ENCODE peak calls at places on chromosomes 11 and 22, in six cellular contexts. S is transverse colon, C is stomach, I is H54, M is IMR-90, D is A549. R is an unnamed sample.

GRCh38 chr11:26537341-26537740 is 34.7 kb downstream of the MUC15 start:
- DNase-seq in M (no peak), S (no peak), I (no peak), D (no peak), C (no peak), R (no peak)

GRCh38 chr22:19868773-19869471 is 14.2 kb upstream of the GNB1L start:
- DNase-seq in S (peak; percentile 66), M (no peak), D (no peak), C (no peak), I (no peak), R (peak; percentile 45)

GRCh38 chr11:67605231-67606011 is 1.3 kb upstream of the NDUFV1 start:
- DNase-seq in D (no peak), S (no peak), I (no peak), M (no peak), C (no peak), R (no peak)

GRCh38 chr11:99592241-99592640 is 571.5 kb downstream of the CNTN5 start:
- DNase-seq in S (no peak), M (peak; percentile 3), C (no peak), I (no peak), D (no peak), R (no peak)

GRCh38 chr11:69213315-69213714 is 57.6 kb downstream of the SMIM38 start:
- DNase-seq in D (no peak), S (no peak), C (peak; percentile 7), I (no peak), M (peak; percentile 32), R (no peak)

GRCh38 chr11:68127791-68128681 is 6.8 kb upstream of the CHKA start:
- DNase-seq in I (no peak), C (peak; percentile 90), S (peak; percentile 50), D (no peak), M (peak; percentile 40), R (peak; percentile 69)

GRCh38 chr11:131785801-131786200 is 415.4 kb downstream of the NTM start:
- DNase-seq in M (no peak), I (no peak), S (no peak), D (no peak), C (no peak), R (no peak)

GRCh38 chr11:70660059-70660888 is 261.9 kb downstream of the CTTN start:
- DNase-seq in S (no peak), D (no peak), C (no peak), M (no peak), I (no peak), R (no peak)

DNA sequence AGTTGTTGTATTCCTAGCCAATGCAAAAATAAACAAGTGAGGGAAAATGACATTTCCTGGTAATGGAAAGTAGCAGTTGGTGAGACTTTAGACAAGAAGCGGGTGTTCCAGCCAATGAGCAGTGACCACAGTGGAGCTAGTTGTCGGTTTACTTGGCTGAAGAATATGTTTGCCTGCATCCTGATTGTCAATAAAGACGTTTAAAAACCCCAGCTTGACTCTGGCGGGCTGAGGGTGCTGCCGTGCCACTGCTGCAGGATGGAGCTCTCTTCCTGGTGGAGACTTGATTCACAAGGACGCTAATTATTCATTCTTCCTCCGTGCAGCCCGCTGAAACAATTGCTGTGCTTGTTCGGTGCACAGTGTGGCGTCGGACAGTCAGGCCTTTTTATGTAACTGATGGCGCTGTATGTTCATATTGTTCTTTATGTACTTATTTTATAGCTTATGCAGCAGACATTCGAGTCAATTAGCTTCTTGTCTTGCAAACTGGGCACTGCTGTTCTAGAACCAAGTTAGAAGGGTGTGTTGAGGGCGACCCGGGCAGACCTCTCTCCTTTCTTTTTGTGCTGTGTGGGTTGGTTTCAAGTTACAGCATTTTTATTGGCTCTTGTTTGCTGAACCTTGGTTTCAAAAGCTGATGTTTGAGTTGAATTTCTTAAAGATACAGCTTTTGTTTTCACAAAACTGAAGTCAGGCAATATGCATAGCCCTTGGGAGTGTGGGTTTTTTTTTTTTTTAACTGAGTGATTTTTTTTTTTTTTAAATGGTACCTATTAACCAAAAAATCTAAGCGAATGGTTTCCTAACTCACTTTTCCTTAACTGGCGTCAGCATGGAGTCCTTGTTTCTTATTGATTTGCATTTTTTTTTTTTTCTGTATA is 153.9 kb downstream of the TEAD1 start:
- DNase-seq in D (no peak), S (peak; percentile 57), M (peak; percentile 79), C (peak; percentile 56), I (peak; percentile 25), R (peak; percentile 57)
- TF ChIP-seq POLR2A in D (no peak), S (peak; percentile 48), M (no peak), C (no peak), I (no peak), R (no peak)

GRCh38 chr11:43311791-43312607 is at the start of gene API5:
- DNase-seq in I (peak; percentile 73), C (peak; percentile 91), D (peak; percentile 64), M (peak; percentile 92), S (peak; percentile 93), R (peak; percentile 93)
- TF ChIP-seq POLR2A in I (peak; percentile 87), C (no peak), D (peak; percentile 60), M (peak; percentile 89), S (peak; percentile 84), R (peak; percentile 80)

GRCh38 chr11:64317961-64318693 is at the start of gene PRDX5:
- DNase-seq in S (peak; percentile 97), I (peak; percentile 86), M (peak; percentile 94), D (peak; percentile 91), C (peak; percentile 97), R (peak; percentile 98)
- TF ChIP-seq POLR2A in S (peak; percentile 96), I (peak; percentile 88), M (peak; percentile 66), D (peak; percentile 79), C (no peak), R (peak; percentile 91)

DNA sequence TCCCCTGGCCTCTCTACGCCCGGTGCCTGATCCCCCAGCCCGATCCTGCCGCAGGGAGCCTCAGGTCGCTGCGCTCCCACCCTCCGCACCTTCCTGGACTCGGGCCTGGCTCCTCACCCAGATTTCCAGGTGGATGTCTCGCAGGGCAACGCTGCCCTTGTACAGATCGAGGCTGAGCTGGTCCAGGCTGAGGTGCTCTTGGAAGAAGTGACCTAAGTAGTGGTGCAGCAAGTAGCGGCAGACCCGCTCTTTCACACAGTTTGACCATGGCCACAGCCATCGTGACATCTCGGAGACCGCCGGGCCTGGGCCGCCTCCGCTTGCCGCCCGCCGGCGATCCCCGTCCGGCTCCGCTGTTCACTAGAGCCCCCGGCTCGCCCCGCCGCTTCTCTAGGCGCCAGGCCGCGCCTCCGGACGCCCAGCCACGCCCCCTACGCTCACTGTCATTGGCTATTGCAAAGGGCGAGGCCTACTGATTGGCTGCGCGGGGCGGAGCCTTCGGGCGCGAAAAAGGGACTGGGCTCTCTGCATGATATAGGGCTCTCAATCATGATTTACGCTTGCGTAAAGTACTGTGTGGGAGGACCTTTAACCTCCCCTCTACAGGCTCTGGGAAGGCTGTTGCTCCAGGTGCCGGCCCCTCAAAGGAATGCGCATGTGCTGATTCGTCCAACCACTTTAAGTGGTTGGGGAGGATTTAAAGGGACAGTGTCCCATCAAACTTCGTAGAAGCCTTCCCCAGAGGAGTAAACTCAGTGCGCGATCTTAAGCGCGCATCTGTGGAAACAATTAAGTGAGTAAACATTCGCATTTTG is at the start of gene ATG2A:
- DNase-seq in M (peak; percentile 100), I (peak; percentile 98), S (peak; percentile 99), D (peak; percentile 99), C (peak; percentile 100), R (peak; percentile 99)
- TF ChIP-seq POLR2A in M (peak; percentile 89), I (peak; percentile 73), S (peak; percentile 97), D (peak; percentile 79), C (no peak), R (peak; percentile 98)

GRCh38 chr11:18721576-18722292 is 4.3 kb downstream of the IGSF22 start:
- DNase-seq in I (peak; percentile 63), C (peak; percentile 40), D (peak; percentile 75), M (peak; percentile 34), S (peak; percentile 57), R (no peak)

GRCh38 chr11:18722293-18722637 is 3.7 kb downstream of the IGSF22 start:
- DNase-seq in S (no peak), D (no peak), C (no peak), M (no peak), I (no peak), R (no peak)

GRCh38 chr11:18723991-18724390 is 2.0 kb downstream of the IGSF22 start:
- DNase-seq in M (no peak), S (no peak), C (no peak), D (no peak), I (no peak), R (no peak)

GRCh38 chr11:18720086-18720810 is 5.7 kb downstream of the IGSF22 start:
- DNase-seq in M (peak; percentile 25), D (no peak), I (no peak), S (no peak), C (no peak), R (no peak)

GRCh38 chr11:18720811-18721575 is 5.0 kb downstream of the IGSF22 start:
- DNase-seq in S (peak; percentile 87), D (peak; percentile 76), I (peak; percentile 71), M (peak; percentile 43), C (peak; percentile 81), R (peak; percentile 66)
- TF ChIP-seq POLR2A in S (no peak), D (peak; percentile 17), I (no peak), M (no peak), C (no peak), R (no peak)

GRCh38 chr22:32950366-32950765 is 107.8 kb downstream of the SYN3 start:
- DNase-seq in S (no peak), C (no peak), I (no peak), D (no peak), M (no peak), R (no peak)
- TF ChIP-seq POLR2A in S (no peak), C (no peak), I (no peak), D (no peak), M (no peak), R (no peak)

R was measured in right lobe of liver.